ENCODE peak calls at places on chromosomes 2 and 18, in nine cellular contexts. One of them, this sample, is unnamed.

GRCh38 chr2:9107168-9108025 is 99.2 kb upstream of the ASAP2 start:
- DNase-seq in transverse colon: peak
- DNase-seq in GM23248: no peak
- DNase-seq in brain microvascular endothelial cell: no peak
- DNase-seq in thoracic aorta: no peak
- DNase-seq in ovary: no peak
- DNase-seq in GM23338: no peak
- DNase-seq in GM12878: no peak
- DNase-seq in fibroblast of lung: peak
- DNase-seq in this sample: no peak

GRCh38 chr2:226256237-226256636 is 543.4 kb downstream of the IRS1 start:
- DNase-seq in transverse colon: no peak
- DNase-seq in GM23248: peak
- DNase-seq in brain microvascular endothelial cell: peak
- DNase-seq in thoracic aorta: no peak
- DNase-seq in ovary: no peak
- DNase-seq in GM23338: no peak
- DNase-seq in GM12878: no peak
- DNase-seq in fibroblast of lung: peak
- DNase-seq in this sample: peak

GRCh38 chr2:205705511-205706397 is 23.5 kb downstream of the NRP2 start:
- DNase-seq in transverse colon: no peak
- DNase-seq in GM23248: no peak
- DNase-seq in brain microvascular endothelial cell: no peak
- DNase-seq in thoracic aorta: no peak
- DNase-seq in ovary: no peak
- DNase-seq in GM23338: no peak
- DNase-seq in GM12878: no peak
- DNase-seq in fibroblast of lung: no peak
- DNase-seq in this sample: no peak

GRCh38 chr2:120175000-120175581 is 48.1 kb downstream of the TMEM185B start:
- DNase-seq in transverse colon: no peak
- DNase-seq in GM23248: peak
- DNase-seq in brain microvascular endothelial cell: peak
- DNase-seq in thoracic aorta: no peak
- DNase-seq in ovary: no peak
- DNase-seq in GM23338: peak
- DNase-seq in GM12878: no peak
- DNase-seq in fibroblast of lung: peak
- DNase-seq in this sample: no peak

GRCh38 chr2:5695641-5696350 is 3.6 kb downstream of the SOX11 start:
- DNase-seq in transverse colon: no peak
- DNase-seq in GM23248: peak
- DNase-seq in brain microvascular endothelial cell: peak
- DNase-seq in thoracic aorta: no peak
- DNase-seq in ovary: no peak
- DNase-seq in GM23338: peak
- DNase-seq in GM12878: no peak
- DNase-seq in fibroblast of lung: peak
- DNase-seq in this sample: no peak

GRCh38 chr2:20172273-20173052 is 52.5 kb downstream of the SDC1 start:
- DNase-seq in transverse colon: no peak
- DNase-seq in GM23248: no peak
- DNase-seq in brain microvascular endothelial cell: no peak
- DNase-seq in thoracic aorta: no peak
- DNase-seq in ovary: no peak
- DNase-seq in GM23338: peak
- DNase-seq in GM12878: no peak
- DNase-seq in fibroblast of lung: no peak
- DNase-seq in this sample: peak

GRCh38 chr2:201806442-201806841 is at the start of gene CDK15:
- DNase-seq in transverse colon: no peak
- DNase-seq in GM23248: peak
- DNase-seq in brain microvascular endothelial cell: peak
- DNase-seq in thoracic aorta: no peak
- DNase-seq in ovary: peak
- DNase-seq in GM23338: no peak
- DNase-seq in GM12878: no peak
- DNase-seq in fibroblast of lung: peak
- DNase-seq in this sample: no peak

GRCh38 chr2:206083602-206084467 is 2.1 kb downstream of the INO80D start:
- DNase-seq in transverse colon: peak
- DNase-seq in GM23248: peak
- DNase-seq in brain microvascular endothelial cell: no peak
- DNase-seq in thoracic aorta: no peak
- DNase-seq in ovary: no peak
- DNase-seq in GM23338: peak
- DNase-seq in GM12878: peak
- DNase-seq in fibroblast of lung: peak
- DNase-seq in this sample: no peak

GRCh38 chr2:174339571-174339966 is 4.8 kb downstream of the SP9 start:
- DNase-seq in transverse colon: no peak
- DNase-seq in GM23248: no peak
- DNase-seq in brain microvascular endothelial cell: no peak
- DNase-seq in thoracic aorta: no peak
- DNase-seq in ovary: no peak
- DNase-seq in GM23338: no peak
- DNase-seq in GM12878: no peak
- DNase-seq in fibroblast of lung: no peak
- DNase-seq in this sample: no peak
- H3K27ac ChIP-seq in transverse colon: no peak
- H3K27ac ChIP-seq in GM23248: no peak
- H3K27ac ChIP-seq in brain microvascular endothelial cell: no peak
- H3K27ac ChIP-seq in thoracic aorta: no peak
- H3K27ac ChIP-seq in ovary: no peak
- H3K27ac ChIP-seq in GM23338: no peak
- H3K27ac ChIP-seq in GM12878: no peak
- H3K27ac ChIP-seq in fibroblast of lung: no peak
- H3K27ac ChIP-seq in this sample: no peak

GRCh38 chr2:66581461-66582363 is 146.8 kb downstream of the MEIS1 start:
- DNase-seq in transverse colon: no peak
- DNase-seq in GM23248: no peak
- DNase-seq in brain microvascular endothelial cell: no peak
- DNase-seq in thoracic aorta: no peak
- DNase-seq in ovary: peak
- DNase-seq in GM23338: peak
- DNase-seq in GM12878: no peak
- DNase-seq in fibroblast of lung: peak
- DNase-seq in this sample: no peak
- H3K27ac ChIP-seq in transverse colon: peak
- H3K27ac ChIP-seq in GM23248: no peak
- H3K27ac ChIP-seq in brain microvascular endothelial cell: no peak
- H3K27ac ChIP-seq in thoracic aorta: peak
- H3K27ac ChIP-seq in ovary: peak
- H3K27ac ChIP-seq in GM23338: no peak
- H3K27ac ChIP-seq in GM12878: no peak
- H3K27ac ChIP-seq in fibroblast of lung: peak
- H3K27ac ChIP-seq in this sample: no peak

GRCh38 chr18:75071484-75071785 is 137.5 kb downstream of the PTGR3 start:
- DNase-seq in transverse colon: peak
- DNase-seq in GM23248: no peak
- DNase-seq in brain microvascular endothelial cell: no peak
- DNase-seq in thoracic aorta: no peak
- DNase-seq in ovary: no peak
- DNase-seq in GM23338: no peak
- DNase-seq in GM12878: no peak
- DNase-seq in fibroblast of lung: no peak
- DNase-seq in this sample: no peak
- H3K27ac ChIP-seq in transverse colon: peak
- H3K27ac ChIP-seq in GM23248: no peak
- H3K27ac ChIP-seq in brain microvascular endothelial cell: no peak
- H3K27ac ChIP-seq in thoracic aorta: no peak
- H3K27ac ChIP-seq in ovary: no peak
- H3K27ac ChIP-seq in GM23338: no peak
- H3K27ac ChIP-seq in GM12878: no peak
- H3K27ac ChIP-seq in fibroblast of lung: no peak
- H3K27ac ChIP-seq in this sample: peak

GRCh38 chr18:10047237-10047636 is 133.4 kb downstream of the VAPA start:
- DNase-seq in transverse colon: no peak
- DNase-seq in GM23248: peak
- DNase-seq in brain microvascular endothelial cell: peak
- DNase-seq in thoracic aorta: no peak
- DNase-seq in ovary: no peak
- DNase-seq in GM23338: no peak
- DNase-seq in GM12878: no peak
- DNase-seq in fibroblast of lung: peak
- DNase-seq in this sample: no peak
- H3K27ac ChIP-seq in transverse colon: peak
- H3K27ac ChIP-seq in GM23248: no peak
- H3K27ac ChIP-seq in brain microvascular endothelial cell: no peak
- H3K27ac ChIP-seq in thoracic aorta: no peak
- H3K27ac ChIP-seq in ovary: no peak
- H3K27ac ChIP-seq in GM23338: no peak
- H3K27ac ChIP-seq in GM12878: no peak
- H3K27ac ChIP-seq in fibroblast of lung: no peak
- H3K27ac ChIP-seq in this sample: no peak

GRCh38 chr2:113136828-113137775 is 9.7 kb downstream of the IL1RN start:
- DNase-seq in transverse colon: no peak
- DNase-seq in GM23248: peak
- DNase-seq in brain microvascular endothelial cell: peak
- DNase-seq in thoracic aorta: no peak
- DNase-seq in ovary: no peak
- DNase-seq in GM23338: peak
- DNase-seq in GM12878: no peak
- DNase-seq in fibroblast of lung: peak
- DNase-seq in this sample: no peak

GRCh38 chr2:113141451-113141850 is 14.1 kb downstream of the IL1RN start:
- DNase-seq in transverse colon: no peak
- DNase-seq in GM23248: no peak
- DNase-seq in brain microvascular endothelial cell: no peak
- DNase-seq in thoracic aorta: no peak
- DNase-seq in ovary: no peak
- DNase-seq in GM23338: no peak
- DNase-seq in GM12878: no peak
- DNase-seq in fibroblast of lung: no peak
- DNase-seq in this sample: no peak

GRCh38 chr2:113135354-113135753 is 8.0 kb downstream of the IL1RN start:
- DNase-seq in transverse colon: no peak
- DNase-seq in GM23248: no peak
- DNase-seq in brain microvascular endothelial cell: no peak
- DNase-seq in thoracic aorta: no peak
- DNase-seq in ovary: no peak
- DNase-seq in GM23338: no peak
- DNase-seq in GM12878: no peak
- DNase-seq in fibroblast of lung: no peak
- DNase-seq in this sample: no peak

GRCh38 chr2:113138428-113139322 is 11.3 kb downstream of the IL1RN start:
- DNase-seq in transverse colon: no peak
- DNase-seq in GM23248: peak
- DNase-seq in brain microvascular endothelial cell: peak
- DNase-seq in thoracic aorta: no peak
- DNase-seq in ovary: no peak
- DNase-seq in GM23338: peak
- DNase-seq in GM12878: peak
- DNase-seq in fibroblast of lung: peak
- DNase-seq in this sample: no peak

GRCh38 chr2:113137827-113138226 is 10.4 kb downstream of the IL1RN start:
- DNase-seq in transverse colon: no peak
- DNase-seq in GM23248: no peak
- DNase-seq in brain microvascular endothelial cell: no peak
- DNase-seq in thoracic aorta: no peak
- DNase-seq in ovary: no peak
- DNase-seq in GM23338: no peak
- DNase-seq in GM12878: no peak
- DNase-seq in fibroblast of lung: no peak
- DNase-seq in this sample: no peak
- H3K27ac ChIP-seq in transverse colon: no peak
- H3K27ac ChIP-seq in GM23248: no peak
- H3K27ac ChIP-seq in brain microvascular endothelial cell: no peak
- H3K27ac ChIP-seq in thoracic aorta: no peak
- H3K27ac ChIP-seq in ovary: no peak
- H3K27ac ChIP-seq in GM23338: no peak
- H3K27ac ChIP-seq in GM12878: no peak
- H3K27ac ChIP-seq in fibroblast of lung: no peak
- H3K27ac ChIP-seq in this sample: no peak

DNA sequence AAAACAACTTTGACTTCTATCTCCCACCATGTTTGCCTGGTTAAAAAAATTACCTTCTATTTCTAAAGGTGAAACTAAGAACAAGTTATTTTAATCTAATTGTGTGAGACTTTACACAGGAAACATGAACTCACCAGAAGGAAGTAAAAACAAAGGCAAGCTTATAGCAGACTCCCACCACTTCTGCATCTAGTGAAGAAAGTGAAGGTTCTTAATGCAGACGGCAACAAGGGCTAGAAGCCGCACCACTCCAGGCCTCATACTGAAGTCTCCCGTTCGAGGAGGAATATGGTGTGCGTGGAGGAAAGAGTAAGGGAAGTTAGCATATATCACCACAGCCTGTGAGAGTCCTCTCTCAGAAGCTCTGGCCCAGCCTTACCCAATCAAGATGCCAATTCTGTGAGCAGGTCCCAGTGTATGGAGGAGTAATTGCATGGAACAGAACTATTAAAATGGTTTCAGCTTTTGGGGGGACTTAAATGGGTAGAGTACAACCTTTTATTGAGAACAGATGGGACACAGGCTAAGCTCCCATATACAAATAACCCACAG is 958.7 kb downstream of the BCL11A start:
- DNase-seq in transverse colon: no peak
- DNase-seq in GM23248: no peak
- DNase-seq in brain microvascular endothelial cell: no peak
- DNase-seq in thoracic aorta: no peak
- DNase-seq in ovary: no peak
- DNase-seq in GM23338: no peak
- DNase-seq in GM12878: no peak
- DNase-seq in fibroblast of lung: no peak
- DNase-seq in this sample: no peak
- H3K27ac ChIP-seq in transverse colon: no peak
- H3K27ac ChIP-seq in GM23248: no peak
- H3K27ac ChIP-seq in brain microvascular endothelial cell: no peak
- H3K27ac ChIP-seq in thoracic aorta: no peak
- H3K27ac ChIP-seq in ovary: no peak
- H3K27ac ChIP-seq in GM23338: no peak
- H3K27ac ChIP-seq in GM12878: no peak
- H3K27ac ChIP-seq in fibroblast of lung: no peak
- H3K27ac ChIP-seq in this sample: no peak

DNA sequence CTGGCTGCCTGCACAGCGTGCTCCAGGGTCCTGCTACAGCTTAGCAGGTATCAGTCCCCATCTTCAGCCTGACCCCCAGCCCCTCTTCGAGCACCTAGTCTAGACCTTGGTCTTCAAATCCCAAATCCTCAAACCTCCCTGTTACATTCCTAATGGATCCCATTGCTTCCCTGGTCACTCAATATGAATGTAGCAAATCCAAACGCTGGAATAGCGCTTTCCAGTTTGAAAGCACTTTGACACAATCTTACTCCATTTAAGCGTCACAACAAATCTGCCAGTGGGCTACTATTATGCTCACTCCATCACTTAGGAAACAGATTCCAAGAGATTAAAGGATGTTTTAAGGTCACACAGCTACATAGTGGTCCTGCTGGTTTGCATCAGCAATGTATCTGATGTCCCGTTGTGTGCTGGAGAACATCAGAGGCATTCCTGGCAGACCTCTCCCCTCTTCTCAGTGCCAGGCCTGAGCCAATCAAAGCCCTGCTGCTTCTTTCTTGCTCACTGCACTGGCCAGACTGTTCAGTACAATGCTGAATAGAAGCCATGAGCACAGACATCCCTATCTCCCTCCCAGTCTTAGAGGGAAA is 11.1 kb upstream of the INO80C start:
- DNase-seq in transverse colon: no peak
- DNase-seq in GM23248: no peak
- DNase-seq in brain microvascular endothelial cell: no peak
- DNase-seq in thoracic aorta: no peak
- DNase-seq in ovary: no peak
- DNase-seq in GM23338: no peak
- DNase-seq in GM12878: no peak
- DNase-seq in fibroblast of lung: no peak
- DNase-seq in this sample: no peak
- H3K27ac ChIP-seq in transverse colon: no peak
- H3K27ac ChIP-seq in GM23248: no peak
- H3K27ac ChIP-seq in brain microvascular endothelial cell: no peak
- H3K27ac ChIP-seq in thoracic aorta: no peak
- H3K27ac ChIP-seq in ovary: no peak
- H3K27ac ChIP-seq in GM23338: no peak
- H3K27ac ChIP-seq in GM12878: no peak
- H3K27ac ChIP-seq in fibroblast of lung: no peak
- H3K27ac ChIP-seq in this sample: peak